ENCODE peak calls at places on chromosomes 5 and 9, in ten cellular contexts. L is fibroblast of the aortic adventitia, D is fibroblast of pulmonary artery, K is gastrocnemius medialis, O is BJ, U is GM20000, G is omental fat pad, V is right atrium auricular region, A is mesothelial cell of epicardium, X is lower lobe of right lung. Y is an unnamed sample.

GRCh38 chr5:126055348-126055729 is 367.9 kb upstream of the GRAMD2B start:
- DNase-seq in D (no peak), O (no peak), L (no peak), X (no peak), G (no peak), K (no peak), A (no peak), U (no peak), V (no peak), Y (no peak)

GRCh38 chr9:131748411-131748955 is 8.6 kb upstream of the RAPGEF1 start:
- DNase-seq in X (no peak), D (no peak), K (no peak), L (no peak), U (no peak), O (no peak), A (no peak), G (no peak), V (no peak), Y (no peak)

GRCh38 chr5:74325866-74326265 is 314.7 kb downstream of the ENC1 start:
- DNase-seq in G (no peak), K (no peak), A (no peak), U (no peak), V (no peak), O (no peak), X (no peak), L (no peak), D (no peak), Y (no peak)

GRCh38 chr5:50623666-50624065 is 42.8 kb upstream of the PARP8 start:
- DNase-seq in V (no peak), A (no peak), K (no peak), O (no peak), U (no peak), D (no peak), G (no peak), X (no peak), L (peak; percentile 11), Y (no peak)

GRCh38 chr5:150081541-150082283 is 4.6 kb downstream of the CSF1R start:
- DNase-seq in K (peak; percentile 43), U (peak; percentile 79), O (no peak), X (peak; percentile 90), L (no peak), D (peak; percentile 52), V (peak; percentile 73), A (no peak), G (no peak), Y (no peak)

GRCh38 chr5:168298949-168299348 is 7.5 kb downstream of the WWC1 start:
- DNase-seq in X (no peak), G (no peak), K (no peak), L (no peak), U (no peak), A (no peak), O (no peak), D (no peak), V (no peak), Y (no peak)

GRCh38 chr5:167639213-167639612 is 652.2 kb upstream of the WWC1 start:
- DNase-seq in X (no peak), O (no peak), A (no peak), K (no peak), V (no peak), U (no peak), D (peak; percentile 71), L (peak; percentile 82), G (no peak), Y (no peak)

GRCh38 chr5:527646-528591 is 3.7 kb upstream of the SLC9A3 start:
- DNase-seq in X (peak; percentile 41), O (no peak), U (peak; percentile 82), V (no peak), K (no peak), G (no peak), L (no peak), A (no peak), D (no peak), Y (no peak)

GRCh38 chr5:58462154-58462553 is 2.3 kb upstream of the PLK2 start:
- DNase-seq in O (no peak), X (no peak), U (no peak), K (no peak), G (no peak), V (no peak), D (peak; percentile 48), A (no peak), L (peak; percentile 25), Y (no peak)

GRCh38 chr5:132181011-132181629 is 46.5 kb downstream of the P4HA2 start:
- DNase-seq in U (no peak), O (no peak), A (no peak), D (no peak), X (no peak), V (no peak), G (no peak), L (no peak), K (no peak), Y (no peak)

GRCh38 chr5:63483338-63483737 is 478.9 kb downstream of the HTR1A start:
- DNase-seq in L (no peak), D (no peak), K (no peak), U (no peak), X (no peak), A (no peak), G (no peak), V (no peak), O (no peak), Y (no peak)

GRCh38 chr9:132651259-132651658 is 18.5 kb downstream of the DDX31 start:
- DNase-seq in O (no peak), A (no peak), X (no peak), G (no peak), V (no peak), K (no peak), L (peak; percentile 58), D (peak; percentile 78), U (no peak), Y (no peak)

GRCh38 chr9:108186996-108187395 is 668.8 kb downstream of the ACTL7B start:
- DNase-seq in A (no peak), D (peak; percentile 65), G (no peak), K (peak; percentile 25), L (peak; percentile 97), V (no peak), X (no peak), U (no peak), O (no peak), Y (no peak)

GRCh38 chr5:59042201-59042600 is 459.3 kb downstream of the RAB3C start:
- DNase-seq in L (peak; percentile 73), O (no peak), G (no peak), K (no peak), A (no peak), D (peak; percentile 63), U (no peak), V (no peak), X (no peak), Y (no peak)

GRCh38 chr5:97554992-97555981 is 372.2 kb upstream of the RIOK2 start:
- DNase-seq in U (no peak), G (no peak), K (no peak), X (no peak), O (no peak), V (no peak), D (peak; percentile 37), L (peak; percentile 56), A (no peak), Y (peak; percentile 50)

GRCh38 chr5:97563258-97563657 is 380.2 kb upstream of the RIOK2 start:
- DNase-seq in A (no peak), U (no peak), D (no peak), G (no peak), O (no peak), V (no peak), L (no peak), X (no peak), K (no peak), Y (no peak)

DNA sequence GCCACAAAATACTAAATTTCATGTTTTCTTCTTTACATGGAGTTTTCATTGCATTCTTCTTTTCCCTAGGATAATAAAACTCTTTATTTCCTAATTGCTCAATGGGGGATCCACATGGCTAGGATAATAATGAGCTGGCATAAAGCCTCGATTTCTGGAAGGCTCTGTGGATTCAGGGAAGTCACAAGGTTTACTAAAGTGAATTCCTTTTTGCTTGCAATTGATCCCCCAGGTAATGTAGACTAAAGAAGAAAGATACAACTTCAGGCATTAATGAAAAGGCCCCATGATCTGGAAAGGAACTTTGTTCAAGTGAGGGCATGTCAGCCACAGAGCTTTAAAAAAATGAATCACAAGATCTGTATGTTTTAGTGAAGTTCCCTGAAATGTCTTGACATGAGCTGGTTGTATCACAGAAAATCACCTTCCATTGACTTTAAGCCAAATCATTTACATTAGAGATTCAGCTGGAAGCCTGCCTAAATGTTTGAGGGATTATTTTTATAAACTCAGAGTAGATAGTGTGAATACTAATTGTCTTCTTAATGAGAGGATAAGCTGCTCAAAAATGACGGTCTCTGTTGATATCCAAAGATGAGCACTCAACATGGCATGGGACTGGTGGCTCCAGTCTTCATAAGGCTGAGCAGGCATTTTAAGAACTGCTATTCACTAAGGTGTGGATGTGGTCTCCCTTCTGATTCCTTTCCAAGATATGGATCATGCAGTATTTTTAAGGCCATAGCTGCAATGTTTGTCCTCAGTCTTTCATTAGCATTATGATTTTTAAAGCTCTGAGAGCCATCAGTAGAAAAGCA is 377.3 kb upstream of the RIOK2 start:
- DNase-seq in A (no peak), D (no peak), V (no peak), L (no peak), O (no peak), G (no peak), X (no peak), U (no peak), K (no peak), Y (no peak)
- TF ChIP-seq CTCF in A (no peak), D (no peak), V (no peak), L (no peak), O (no peak), G (no peak), X (no peak), U (no peak), K (no peak), Y (no peak)

DNA sequence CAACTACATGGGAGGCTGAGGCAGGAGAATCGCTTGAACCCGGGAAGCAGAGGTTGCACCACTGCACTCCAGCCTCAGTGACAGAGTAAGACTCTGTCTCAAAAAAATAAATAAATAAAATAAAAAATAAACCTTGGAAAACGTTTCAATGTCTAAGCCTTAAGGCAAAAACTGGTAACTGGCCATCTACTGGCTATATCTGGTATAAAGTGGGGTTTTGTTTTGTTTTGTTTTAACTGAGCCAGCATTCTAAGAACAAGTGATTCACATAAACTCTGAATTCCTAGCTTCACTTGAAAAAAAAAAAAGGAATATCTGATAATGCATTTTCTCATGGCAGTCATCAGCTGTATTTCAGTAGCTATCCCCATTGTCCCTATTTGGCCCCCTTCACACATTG is 126.1 kb upstream of the EFNA5 start:
- DNase-seq in A (no peak), D (no peak), L (no peak), X (no peak), U (no peak), V (no peak), G (no peak), O (no peak), K (no peak), Y (no peak)
- TF ChIP-seq CTCF in A (no peak), D (no peak), L (no peak), X (no peak), U (no peak), V (no peak), G (no peak), O (peak; percentile 8), K (no peak), Y (no peak)

GRCh38 chr9:83062653-83063527 is at the start of gene RASEF:
- DNase-seq in X (peak; percentile 87), L (no peak), A (peak; percentile 31), D (no peak), U (no peak), G (no peak), K (no peak), O (no peak), V (no peak), Y (no peak)
- TF ChIP-seq CTCF in X (peak; percentile 12), L (no peak), A (no peak), D (no peak), U (no peak), G (no peak), K (no peak), O (no peak), V (no peak), Y (peak; percentile 25)

GRCh38 chr9:6686396-6686795 is 40.9 kb upstream of the GLDC start:
- DNase-seq in A (no peak), U (peak; percentile 26), X (no peak), V (no peak), L (peak; percentile 68), K (no peak), O (no peak), D (peak; percentile 68), G (no peak), Y (no peak)
- TF ChIP-seq CTCF in A (no peak), U (peak; percentile 16), X (no peak), V (no peak), L (peak; percentile 44), K (peak; percentile 14), O (peak; percentile 26), D (peak; percentile 46), G (no peak), Y (peak; percentile 26)

Y was measured in AG04449.